ENCODE peak calls at places on chromosome 19, in five cellular contexts. O is tibial nerve, P is small intestine, X is mammary epithelial cell, Y is left ventricle myocardium inferior. K is an unnamed sample. For H3K4me1, the result is how much of the 10 kb centered on the place peaks cover.

GRCh38 chr19:50482886-50483285 is 6.2 kb upstream of the GARIN5A start:
- DNase-seq in Y (no peak), P (no peak), X (no peak), O (no peak), K (no peak)

GRCh38 chr19:30856786-30857185 is 484.6 kb downstream of the ZNF536 start:
- DNase-seq in P (no peak), Y (no peak), O (no peak), X (no peak), K (no peak)

GRCh38 chr19:39515551-39516191 is 732 bp downstream of the SELENOV start:
- DNase-seq in X (no peak), Y (no peak), O (no peak), P (no peak), K (no peak)

GRCh38 chr19:29540128-29540527 is 14.3 kb downstream of the VSTM2B start:
- DNase-seq in X (no peak), Y (no peak), O (peak), P (no peak), K (no peak)

GRCh38 chr19:8575467-8575997 is 1.7 kb downstream of the MYO1F start:
- DNase-seq in Y (no peak), O (no peak), P (peak), X (no peak), K (peak)

GRCh38 chr19:36125557-36125956 is 10.3 kb downstream of the TBCB start:
- DNase-seq in Y (no peak), O (no peak), X (no peak), P (no peak), K (no peak)

GRCh38 chr19:49997709-49998108 is 27.5 kb downstream of the VRK3 start:
- DNase-seq in Y (no peak), P (peak), O (no peak), X (peak), K (no peak)

GRCh38 chr19:41302624-41303351 is 7.2 kb upstream of the CCDC97 start:
- DNase-seq in P (peak), X (no peak), O (no peak), Y (no peak), K (no peak)

GRCh38 chr19:49264258-49264657 is 60.7 kb downstream of the SLC6A16 start:
- DNase-seq in X (no peak), P (no peak), O (no peak), Y (no peak), K (no peak)

GRCh38 chr19:40689339-40690049 is 957 bp downstream of the NUMBL start:
- DNase-seq in O (no peak), P (no peak), X (no peak), Y (peak), K (peak)

GRCh38 chr19:15264061-15264932 is 32.0 kb upstream of the EPHX3 start:
- DNase-seq in Y (peak), P (peak), O (peak), X (peak), K (peak)

GRCh38 chr19:1408300-1409203 is 1.2 kb downstream of the DAZAP1 start:
- DNase-seq in P (peak), O (no peak), Y (peak), X (peak), K (peak)

GRCh38 chr19:40808021-40808325 is 9.0 kb downstream of the EGLN2 start:
- DNase-seq in P (no peak), O (no peak), X (no peak), Y (no peak), K (no peak)

GRCh38 chr19:10418281-10419199 is 1.8 kb upstream of the PDE4A start:
- DNase-seq in P (no peak), Y (no peak), O (no peak), X (no peak), K (peak)

GRCh38 chr19:2054763-2055162 is 3.7 kb upstream of the MKNK2 start:
- DNase-seq in P (peak), Y (no peak), X (no peak), O (no peak), K (no peak)

GRCh38 chr19:41575998-41576397 is at the start of gene CEACAM21:
- DNase-seq in X (no peak), O (no peak), P (peak), Y (peak), K (no peak)

GRCh38 chr19:53881482-53882390 is at the start of gene PRKCG:
- DNase-seq in X (peak), Y (peak), P (peak), O (no peak), K (no peak)

GRCh38 chr19:8310342-8311055 is 2.3 kb upstream of the CD320 start:
- DNase-seq in X (no peak), P (no peak), Y (no peak), O (no peak), K (peak)

GRCh38 chr19:5452594-5453565 is 2.3 kb upstream of the ZNRF4 start:
- DNase-seq in P (no peak), O (no peak), X (no peak), Y (no peak), K (no peak)

GRCh38 chr19:8615813-8616596 is 5.5 kb upstream of the ADAMTS10 start:
- DNase-seq in O (peak), Y (peak), P (peak), X (no peak), K (peak)

GRCh38 chr19:42386974-42387707 is 3.0 kb downstream of the CNFN start:
- DNase-seq in X (peak), P (peak), Y (peak), O (peak), K (peak)

GRCh38 chr19:31113250-31113685 is 236.0 kb downstream of the TSHZ3 start:
- DNase-seq in O (no peak), Y (no peak), P (no peak), X (no peak), K (peak)

GRCh38 chr19:38060346-38060745 is 153.3 kb downstream of the SIPA1L3 start:
- DNase-seq in P (no peak), Y (no peak), O (no peak), X (no peak), K (no peak)

GRCh38 chr19:39275578-39275977 is 7.4 kb downstream of the IFNL2 start:
- DNase-seq in O (no peak), P (no peak), Y (no peak), X (no peak), K (no peak)

GRCh38 chr19:49241769-49242168 is 83.2 kb downstream of the SLC6A16 start:
- DNase-seq in O (no peak), X (no peak), P (peak), Y (no peak), K (no peak)

GRCh38 chr19:9070066-9070465 is 16.8 kb upstream of the OR1M1 start:
- DNase-seq in O (no peak), X (no peak), P (no peak), Y (no peak), K (peak)

GRCh38 chr19:29690842-29691241 is 24.2 kb downstream of the C19orf12 start:
- DNase-seq in O (no peak), Y (no peak), X (peak), P (peak), K (no peak)

GRCh38 chr19:11172576-11172975 is 17.0 kb upstream of the SPC24 start:
- DNase-seq in O (no peak), P (no peak), Y (no peak), X (no peak), K (no peak)

GRCh38 chr19:8648240-8648639 is 17.8 kb downstream of the NFILZ start:
- DNase-seq in Y (no peak), X (no peak), O (no peak), P (no peak), K (no peak)

GRCh38 chr19:23817519-23817918 is 58.8 kb upstream of the ZNF681 start:
- DNase-seq in O (no peak), Y (no peak), X (peak), P (peak), K (no peak)

GRCh38 chr19:42069619-42070293 is at the start of gene GRIK5:
- DNase-seq in P (no peak), O (no peak), X (no peak), Y (no peak), K (no peak)

GRCh38 chr19:55590109-55590508 is 9.2 kb downstream of the FIZ1 start:
- DNase-seq in O (no peak), Y (no peak), P (no peak), X (no peak), K (no peak)

GRCh38 chr19:18023596-18024212 is 15.7 kb downstream of the ARRDC2 start:
- DNase-seq in X (no peak), Y (peak), P (peak), O (peak), K (no peak)

GRCh38 chr19:18027151-18027550 is 19.2 kb downstream of the ARRDC2 start:
- DNase-seq in P (no peak), O (no peak), X (no peak), Y (no peak), K (no peak)

GRCh38 chr19:18017275-18018083 is 9.5 kb downstream of the ARRDC2 start:
- DNase-seq in Y (no peak), X (no peak), O (no peak), P (no peak), K (no peak)

GRCh38 chr19:18020212-18021067 is 12.5 kb downstream of the ARRDC2 start:
- DNase-seq in O (peak), X (no peak), Y (peak), P (no peak), K (peak)

GRCh38 chr19:18021121-18021755 is 13.3 kb downstream of the ARRDC2 start:
- DNase-seq in X (peak), Y (peak), O (peak), P (peak), K (peak)
- H3K4me3 ChIP-seq in X (no peak), Y (peak), O (no peak), P (no peak), K (no peak)

DNA sequence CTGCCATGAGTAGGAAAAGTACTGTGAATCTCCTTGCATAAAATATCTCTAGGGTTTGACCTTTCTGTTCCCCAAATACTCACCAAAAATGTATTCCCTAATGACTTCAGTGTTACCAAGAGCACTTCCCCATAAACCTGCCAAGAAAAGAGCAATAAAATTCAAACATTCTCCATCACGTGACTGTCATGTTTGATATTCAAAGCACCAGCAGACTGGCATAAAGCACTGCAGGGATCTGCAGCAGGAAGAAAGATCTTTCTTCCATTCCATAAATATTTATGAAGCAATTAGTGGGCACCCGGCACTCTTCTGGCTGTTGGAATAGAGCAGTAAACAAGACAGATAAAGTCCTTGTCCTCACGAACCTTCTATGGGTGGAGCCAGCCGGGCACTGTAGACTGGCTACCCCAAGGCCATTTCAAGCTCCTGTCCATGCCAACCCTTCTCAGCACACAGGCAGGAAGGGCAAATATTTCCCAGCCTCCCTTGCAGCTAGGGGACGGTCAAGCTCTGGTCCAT is 20.3 kb downstream of the PLA2G4C start:
- DNase-seq in X (no peak), P (peak), Y (no peak), O (no peak), K (peak)
- H3K4me1 ChIP-seq in X (under half), P (under half), Y (under half), O (under half), K (under half)

GRCh38 chr19:33416307-33417215 is 43.1 kb downstream of the CEBPG start:
- DNase-seq in X (peak), O (no peak), Y (peak), P (peak), K (peak)
- H3K27ac ChIP-seq in X (no peak), O (no peak), Y (no peak), P (no peak), K (no peak)

DNA sequence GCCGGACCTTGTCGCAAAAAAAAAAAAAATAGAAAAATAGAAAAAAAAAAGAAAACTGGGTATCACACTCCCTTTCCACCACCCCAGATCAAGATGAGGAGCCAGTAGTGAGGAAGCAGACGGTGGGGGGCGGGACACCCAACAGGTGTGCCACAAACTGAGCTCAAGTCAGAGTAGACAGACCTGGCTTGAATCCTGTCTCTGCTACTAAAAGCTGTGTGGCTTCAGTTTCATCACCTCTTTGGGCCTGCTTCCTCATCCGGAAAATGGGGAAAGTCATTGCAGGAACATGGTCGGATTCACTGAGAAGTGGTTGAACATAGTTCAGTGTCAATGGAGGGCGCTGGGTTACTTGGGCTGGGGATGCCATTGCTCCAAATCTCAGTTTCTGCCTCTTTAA is 2.9 kb downstream of the HIF3A start:
- DNase-seq in O (no peak), X (no peak), P (peak), Y (no peak), K (no peak)
- H3K4me3 ChIP-seq in O (peak), X (no peak), P (no peak), Y (peak), K (no peak)

GRCh38 chr19:33300016-33300981 is 2.0 kb downstream of the CEBPA start:
- DNase-seq in P (no peak), O (no peak), X (no peak), Y (no peak), K (no peak)
- H3K4me1 ChIP-seq in P (under half), O (under half), X (under half), Y (under half), K (under half)

GRCh38 chr19:44795398-44795987 is 13.4 kb upstream of the BCAM start:
- DNase-seq in P (no peak), X (no peak), Y (no peak), O (no peak), K (no peak)
- H3K27ac ChIP-seq in P (no peak), X (no peak), Y (peak), O (no peak), K (no peak)

GRCh38 chr19:52665529-52665928 is 27.4 kb upstream of the ZNF83 start:
- DNase-seq in X (peak), P (no peak), O (no peak), Y (no peak), K (no peak)
- H3K4me3 ChIP-seq in X (no peak), P (no peak), O (no peak), Y (no peak), K (no peak)